ENCODE peak calls at places on chromosomes 6 and 20, in five cellular contexts. One of them, this sample, is unnamed.

GRCh38 chr6:70636589-70636988 is 31.1 kb upstream of the SMAP1 start:
- DNase-seq in activated B cell treated with CpG ODN at 0.5 μM for 24 hours: no peak
- DNase-seq in neural progenitor cell: no peak
- DNase-seq in cardiac fibroblast: no peak
- DNase-seq in heart right ventricle: no peak
- DNase-seq in this sample: no peak

GRCh38 chr20:46973801-46974200 is 79.2 kb downstream of the EYA2 start:
- DNase-seq in cardiac fibroblast: no peak
- DNase-seq in activated B cell treated with CpG ODN at 0.5 μM for 24 hours: no peak
- DNase-seq in neural progenitor cell: no peak
- DNase-seq in heart right ventricle: no peak
- DNase-seq in this sample: no peak

GRCh38 chr20:31859998-31860380 is 10.3 kb downstream of the DUSP15 start:
- DNase-seq in neural progenitor cell: no peak
- DNase-seq in cardiac fibroblast: no peak
- DNase-seq in heart right ventricle: no peak
- DNase-seq in activated B cell treated with CpG ODN at 0.5 μM for 24 hours: no peak
- DNase-seq in this sample: no peak

GRCh38 chr6:130778946-130779657 is 48.1 kb upstream of the SMLR1 start:
- DNase-seq in activated B cell treated with CpG ODN at 0.5 μM for 24 hours: no peak
- DNase-seq in neural progenitor cell: no peak
- DNase-seq in cardiac fibroblast: peak
- DNase-seq in heart right ventricle: no peak
- DNase-seq in this sample: no peak

GRCh38 chr20:32636821-32637220 is 36.9 kb downstream of the C20orf203 start:
- DNase-seq in heart right ventricle: no peak
- DNase-seq in neural progenitor cell: no peak
- DNase-seq in activated B cell treated with CpG ODN at 0.5 μM for 24 hours: no peak
- DNase-seq in cardiac fibroblast: no peak
- DNase-seq in this sample: no peak

GRCh38 chr6:127124196-127124595 is 5.7 kb downstream of the RSPO3 start:
- DNase-seq in heart right ventricle: no peak
- DNase-seq in neural progenitor cell: no peak
- DNase-seq in activated B cell treated with CpG ODN at 0.5 μM for 24 hours: no peak
- DNase-seq in cardiac fibroblast: no peak
- DNase-seq in this sample: no peak

GRCh38 chr6:54802775-54803631 is 43.6 kb upstream of the FAM83B start:
- DNase-seq in cardiac fibroblast: peak
- DNase-seq in heart right ventricle: no peak
- DNase-seq in activated B cell treated with CpG ODN at 0.5 μM for 24 hours: no peak
- DNase-seq in neural progenitor cell: peak
- DNase-seq in this sample: no peak

GRCh38 chr6:129493396-129493902 is 216.5 kb downstream of the ARHGAP18 start:
- DNase-seq in cardiac fibroblast: peak
- DNase-seq in heart right ventricle: no peak
- DNase-seq in activated B cell treated with CpG ODN at 0.5 μM for 24 hours: no peak
- DNase-seq in neural progenitor cell: no peak
- DNase-seq in this sample: no peak

GRCh38 chr20:48211847-48212246 is 426.6 kb upstream of the SULF2 start:
- DNase-seq in heart right ventricle: no peak
- DNase-seq in cardiac fibroblast: no peak
- DNase-seq in activated B cell treated with CpG ODN at 0.5 μM for 24 hours: no peak
- DNase-seq in neural progenitor cell: no peak
- DNase-seq in this sample: no peak

This sample was measured in ELF-1.